ENCODE peak calls at places on chromosomes 13 and 19, in ten cellular contexts. One of them, this sample, is unnamed.

GRCh38 chr13:111005808-111006494 is 91.1 kb upstream of the ANKRD10 start:
- DNase-seq in AG09309: no peak
- DNase-seq in neural crest cell: no peak
- DNase-seq in ovary: peak; percentile 48
- DNase-seq in fibroblast of lung: peak; percentile 83
- DNase-seq in astrocyte: peak; percentile 15
- DNase-seq in omental fat pad: no peak
- DNase-seq in pancreas: peak; percentile 75
- DNase-seq in H1: no peak
- DNase-seq in Calu3: no peak
- DNase-seq in this sample: no peak

GRCh38 chr19:7210359-7210758 is 83.9 kb downstream of the INSR start:
- DNase-seq in H1: no peak
- DNase-seq in fibroblast of lung: no peak
- DNase-seq in omental fat pad: no peak
- DNase-seq in astrocyte: no peak
- DNase-seq in AG09309: no peak
- DNase-seq in pancreas: no peak
- DNase-seq in ovary: no peak
- DNase-seq in neural crest cell: no peak
- DNase-seq in Calu3: no peak
- DNase-seq in this sample: no peak

GRCh38 chr13:108947551-108948030 is 318.2 kb downstream of the MYO16 start:
- DNase-seq in Calu3: no peak
- DNase-seq in omental fat pad: no peak
- DNase-seq in neural crest cell: no peak
- DNase-seq in fibroblast of lung: peak; percentile 66
- DNase-seq in ovary: peak; percentile 28
- DNase-seq in AG09309: peak; percentile 66
- DNase-seq in H1: no peak
- DNase-seq in astrocyte: peak; percentile 20
- DNase-seq in pancreas: no peak
- DNase-seq in this sample: no peak

GRCh38 chr19:18464646-18465045 is 26.7 kb upstream of the ISYNA1 start:
- DNase-seq in H1: no peak
- DNase-seq in omental fat pad: no peak
- DNase-seq in fibroblast of lung: peak; percentile 98
- DNase-seq in neural crest cell: no peak
- DNase-seq in astrocyte: peak; percentile 93
- DNase-seq in AG09309: no peak
- DNase-seq in pancreas: peak; percentile 77
- DNase-seq in ovary: peak; percentile 84
- DNase-seq in Calu3: no peak
- DNase-seq in this sample: no peak

GRCh38 chr13:77898097-77898496 is 20.5 kb downstream of the EDNRB start:
- DNase-seq in omental fat pad: no peak
- DNase-seq in AG09309: no peak
- DNase-seq in astrocyte: no peak
- DNase-seq in ovary: no peak
- DNase-seq in H1: no peak
- DNase-seq in Calu3: no peak
- DNase-seq in neural crest cell: no peak
- DNase-seq in fibroblast of lung: peak; percentile 31
- DNase-seq in pancreas: no peak
- DNase-seq in this sample: no peak

GRCh38 chr13:101785858-101786257 is 333.4 kb downstream of the ITGBL1 start:
- DNase-seq in H1: peak; percentile 47
- DNase-seq in neural crest cell: peak; percentile 2
- DNase-seq in Calu3: peak; percentile 20
- DNase-seq in pancreas: no peak
- DNase-seq in fibroblast of lung: peak; percentile 27
- DNase-seq in ovary: no peak
- DNase-seq in omental fat pad: no peak
- DNase-seq in astrocyte: peak; percentile 4
- DNase-seq in AG09309: no peak
- DNase-seq in this sample: no peak

GRCh38 chr19:45470147-45471081 is 2.6 kb downstream of the FOSB start:
- DNase-seq in omental fat pad: no peak
- DNase-seq in H1: no peak
- DNase-seq in Calu3: peak; percentile 59
- DNase-seq in neural crest cell: no peak
- DNase-seq in astrocyte: peak; percentile 91
- DNase-seq in fibroblast of lung: no peak
- DNase-seq in AG09309: peak; percentile 48
- DNase-seq in pancreas: peak; percentile 58
- DNase-seq in ovary: peak; percentile 41
- DNase-seq in this sample: peak; percentile 60

GRCh38 chr19:4495471-4495870 is 22.8 kb downstream of the PLIN4 start:
- DNase-seq in AG09309: no peak
- DNase-seq in Calu3: peak; percentile 12
- DNase-seq in pancreas: peak; percentile 35
- DNase-seq in ovary: no peak
- DNase-seq in H1: peak; percentile 56
- DNase-seq in astrocyte: no peak
- DNase-seq in fibroblast of lung: no peak
- DNase-seq in omental fat pad: no peak
- DNase-seq in neural crest cell: no peak
- DNase-seq in this sample: no peak

GRCh38 chr19:1054102-1055027 is 12.6 kb upstream of the ARHGAP45 start:
- DNase-seq in Calu3: no peak
- DNase-seq in fibroblast of lung: no peak
- DNase-seq in pancreas: no peak
- DNase-seq in ovary: no peak
- DNase-seq in AG09309: no peak
- DNase-seq in neural crest cell: no peak
- DNase-seq in omental fat pad: no peak
- DNase-seq in astrocyte: no peak
- DNase-seq in H1: no peak
- DNase-seq in this sample: no peak

GRCh38 chr19:50465986-50466771 is 10.1 kb upstream of the EMC10 start:
- DNase-seq in neural crest cell: peak; percentile 59
- DNase-seq in Calu3: peak; percentile 58
- DNase-seq in omental fat pad: no peak
- DNase-seq in fibroblast of lung: no peak
- DNase-seq in AG09309: no peak
- DNase-seq in astrocyte: no peak
- DNase-seq in pancreas: no peak
- DNase-seq in ovary: no peak
- DNase-seq in H1: peak; percentile 82
- DNase-seq in this sample: no peak
- TF ChIP-seq CTCF in neural crest cell: peak; percentile 62
- TF ChIP-seq CTCF in Calu3: peak; percentile 31
- TF ChIP-seq CTCF in omental fat pad: no peak
- TF ChIP-seq CTCF in fibroblast of lung: no peak
- TF ChIP-seq CTCF in AG09309: no peak
- TF ChIP-seq CTCF in astrocyte: no peak
- TF ChIP-seq CTCF in pancreas: no peak
- TF ChIP-seq CTCF in ovary: no peak
- TF ChIP-seq CTCF in H1: peak; percentile 78
- TF ChIP-seq CTCF in this sample: no peak

DNA sequence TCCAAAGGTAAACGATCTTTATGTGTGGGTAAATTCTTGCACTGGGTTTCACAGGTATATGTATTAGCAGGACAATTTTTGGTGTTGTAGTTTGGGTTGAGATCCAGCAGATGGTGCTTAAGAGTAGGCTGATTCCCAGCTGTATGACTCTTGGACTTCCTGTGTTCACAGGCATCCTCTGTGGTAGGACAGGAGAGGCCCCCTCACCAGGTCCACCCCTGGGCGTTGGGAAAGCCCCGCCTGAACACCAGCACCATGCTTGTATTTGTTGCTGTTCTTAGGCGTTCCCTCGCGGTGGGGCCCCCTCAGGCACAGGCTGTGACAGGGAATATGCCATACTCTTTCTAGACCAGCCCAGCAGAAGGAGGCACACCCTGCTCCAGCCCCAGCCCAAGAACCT is 49.5 kb upstream of the PCDH17 start:
- DNase-seq in pancreas: no peak
- DNase-seq in ovary: no peak
- DNase-seq in H1: peak; percentile 51
- DNase-seq in astrocyte: no peak
- DNase-seq in AG09309: no peak
- DNase-seq in fibroblast of lung: no peak
- DNase-seq in Calu3: no peak
- DNase-seq in neural crest cell: no peak
- DNase-seq in omental fat pad: no peak
- DNase-seq in this sample: no peak
- TF ChIP-seq CTCF in pancreas: no peak
- TF ChIP-seq CTCF in ovary: no peak
- TF ChIP-seq CTCF in H1: peak; percentile 61
- TF ChIP-seq CTCF in astrocyte: no peak
- TF ChIP-seq CTCF in AG09309: no peak
- TF ChIP-seq CTCF in fibroblast of lung: no peak
- TF ChIP-seq CTCF in Calu3: no peak
- TF ChIP-seq CTCF in neural crest cell: peak; percentile 24
- TF ChIP-seq CTCF in omental fat pad: no peak
- TF ChIP-seq CTCF in this sample: no peak

DNA sequence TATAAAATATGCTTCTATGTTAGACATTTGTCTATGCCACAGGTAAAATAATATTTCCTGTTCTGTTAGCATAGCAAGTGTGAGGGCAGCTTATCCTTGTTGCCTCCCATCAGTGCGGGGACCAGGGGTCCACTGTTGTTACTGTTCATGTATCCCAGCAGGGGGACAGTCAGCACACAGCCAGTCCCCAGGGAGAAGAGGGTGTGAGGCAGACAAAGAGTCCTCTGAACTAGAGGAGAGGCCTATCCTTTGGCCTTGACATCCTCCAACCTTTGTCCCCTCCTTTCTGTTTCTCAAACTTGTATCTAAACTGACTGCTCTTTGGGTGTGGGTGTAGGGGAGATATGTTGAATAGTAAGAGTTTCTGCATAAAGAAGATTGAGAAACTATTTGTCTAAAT is 2.9 kb upstream of the GPR18 start:
- DNase-seq in omental fat pad: no peak
- DNase-seq in fibroblast of lung: no peak
- DNase-seq in ovary: no peak
- DNase-seq in H1: no peak
- DNase-seq in astrocyte: no peak
- DNase-seq in neural crest cell: no peak
- DNase-seq in pancreas: no peak
- DNase-seq in Calu3: no peak
- DNase-seq in AG09309: no peak
- DNase-seq in this sample: no peak
- TF ChIP-seq CTCF in omental fat pad: no peak
- TF ChIP-seq CTCF in fibroblast of lung: no peak
- TF ChIP-seq CTCF in ovary: no peak
- TF ChIP-seq CTCF in H1: no peak
- TF ChIP-seq CTCF in astrocyte: no peak
- TF ChIP-seq CTCF in neural crest cell: no peak
- TF ChIP-seq CTCF in pancreas: no peak
- TF ChIP-seq CTCF in Calu3: no peak
- TF ChIP-seq CTCF in AG09309: no peak
- TF ChIP-seq CTCF in this sample: no peak

GRCh38 chr13:48545608-48546007 is 12.7 kb upstream of the RCBTB2 start:
- DNase-seq in fibroblast of lung: no peak
- DNase-seq in Calu3: no peak
- DNase-seq in neural crest cell: no peak
- DNase-seq in astrocyte: no peak
- DNase-seq in ovary: no peak
- DNase-seq in AG09309: no peak
- DNase-seq in omental fat pad: no peak
- DNase-seq in H1: no peak
- DNase-seq in pancreas: no peak
- DNase-seq in this sample: no peak

GRCh38 chr13:48539550-48539949 is 6.7 kb upstream of the RCBTB2 start:
- DNase-seq in AG09309: no peak
- DNase-seq in omental fat pad: no peak
- DNase-seq in neural crest cell: no peak
- DNase-seq in H1: no peak
- DNase-seq in ovary: no peak
- DNase-seq in fibroblast of lung: no peak
- DNase-seq in pancreas: no peak
- DNase-seq in Calu3: no peak
- DNase-seq in astrocyte: no peak
- DNase-seq in this sample: no peak

GRCh38 chr13:48542138-48542537 is 9.3 kb upstream of the RCBTB2 start:
- DNase-seq in omental fat pad: no peak
- DNase-seq in H1: no peak
- DNase-seq in fibroblast of lung: no peak
- DNase-seq in Calu3: no peak
- DNase-seq in AG09309: no peak
- DNase-seq in astrocyte: no peak
- DNase-seq in pancreas: no peak
- DNase-seq in neural crest cell: no peak
- DNase-seq in ovary: no peak
- DNase-seq in this sample: no peak

GRCh38 chr13:48547663-48548092 is 14.8 kb upstream of the RCBTB2 start:
- DNase-seq in omental fat pad: no peak
- DNase-seq in ovary: no peak
- DNase-seq in neural crest cell: no peak
- DNase-seq in H1: no peak
- DNase-seq in fibroblast of lung: no peak
- DNase-seq in pancreas: no peak
- DNase-seq in Calu3: no peak
- DNase-seq in AG09309: no peak
- DNase-seq in astrocyte: no peak
- DNase-seq in this sample: no peak

DNA sequence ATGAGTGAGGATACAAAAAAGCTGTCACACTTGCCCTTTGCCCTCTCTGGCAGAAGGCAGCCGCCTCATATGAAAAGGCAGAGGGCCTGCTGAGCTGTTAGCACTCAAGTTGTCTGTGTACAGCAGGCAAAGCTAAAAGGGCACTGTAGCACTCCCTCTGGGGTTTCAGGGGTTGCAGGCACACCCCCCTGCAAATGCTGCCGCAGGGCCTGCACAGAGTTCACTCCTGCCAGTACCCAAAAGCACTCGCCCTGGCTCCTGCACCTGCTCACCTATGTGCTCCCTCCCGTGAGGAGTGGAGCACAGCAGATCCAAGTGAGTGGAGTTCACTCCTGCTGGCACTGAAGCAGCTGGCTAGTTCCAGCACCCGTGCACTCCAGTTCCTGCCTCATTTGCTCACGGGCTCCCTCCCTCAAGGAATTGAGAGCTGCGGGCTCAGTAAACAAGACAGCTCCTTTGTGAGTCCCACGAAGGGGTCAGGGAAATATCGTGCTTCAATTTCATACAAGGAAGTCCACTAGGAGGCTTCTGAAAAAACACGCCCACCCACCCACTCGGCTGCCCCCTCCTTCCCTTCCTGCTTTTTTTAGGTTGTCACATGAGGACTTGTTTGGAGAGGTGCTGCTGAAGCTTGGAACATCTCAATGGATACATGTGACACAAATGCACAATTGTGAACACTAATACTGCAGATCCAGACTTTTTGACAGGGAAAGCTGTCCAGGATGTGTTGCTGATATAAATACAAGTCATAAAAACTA is 9.9 kb upstream of the RCBTB2 start:
- DNase-seq in ovary: peak; percentile 61
- DNase-seq in H1: peak; percentile 49
- DNase-seq in pancreas: peak; percentile 33
- DNase-seq in neural crest cell: peak; percentile 36
- DNase-seq in astrocyte: peak; percentile 7
- DNase-seq in fibroblast of lung: peak; percentile 26
- DNase-seq in omental fat pad: no peak
- DNase-seq in Calu3: peak; percentile 24
- DNase-seq in AG09309: no peak
- DNase-seq in this sample: no peak
- TF ChIP-seq CTCF in ovary: no peak
- TF ChIP-seq CTCF in H1: no peak
- TF ChIP-seq CTCF in pancreas: no peak
- TF ChIP-seq CTCF in neural crest cell: peak; percentile 21
- TF ChIP-seq CTCF in astrocyte: no peak
- TF ChIP-seq CTCF in fibroblast of lung: peak; percentile 9
- TF ChIP-seq CTCF in omental fat pad: no peak
- TF ChIP-seq CTCF in Calu3: no peak
- TF ChIP-seq CTCF in AG09309: no peak
- TF ChIP-seq CTCF in this sample: no peak